ENCODE peak calls at places on chromosomes 4 and X, in seven cellular contexts. C is hepatocyte, Q is natural killer cell, M is keratinocyte, P is GM13976, V is kidney epithelial cell, U is AG10803. G is an unnamed sample.

GRCh38 chr4:1402021-1402515 is 4.2 kb downstream of the NKX1-1 start:
- DNase-seq in C (peak), Q (no peak), M (no peak), P (no peak), V (no peak), U (no peak), G (no peak)

GRCh38 chr4:55411621-55412020 is 15.9 kb downstream of the TMEM165 start:
- DNase-seq in C (no peak), Q (no peak), M (no peak), P (no peak), V (no peak), U (no peak), G (no peak)

GRCh38 chrX:119686087-119686639 is 6.8 kb downstream of the SEPTIN6 start:
- DNase-seq in C (no peak), Q (no peak), M (no peak), P (no peak), V (no peak), U (peak), G (no peak)

GRCh38 chr4:112125416-112125815 is 19.8 kb upstream of the FAM241A start:
- DNase-seq in C (no peak), Q (no peak), M (no peak), P (no peak), V (no peak), U (no peak), G (no peak)

GRCh38 chrX:131650637-131651410 is 107.0 kb downstream of the OR13H1 start:
- DNase-seq in C (no peak), Q (no peak), M (no peak), P (no peak), V (peak), U (peak), G (no peak)

GRCh38 chr4:114599231-114600065 is 841 bp downstream of the UGT8 start:
- DNase-seq in C (peak), Q (no peak), M (no peak), P (peak), V (no peak), U (no peak), G (no peak)

GRCh38 chrX:150569155-150569477 is 695 bp downstream of the MTM1 start:
- DNase-seq in C (peak), Q (no peak), M (no peak), P (no peak), V (no peak), U (peak), G (no peak)

GRCh38 chrX:22339459-22339858 is 66.7 kb downstream of the CBLL2 start:
- DNase-seq in C (no peak), Q (no peak), M (no peak), P (no peak), V (no peak), U (no peak), G (no peak)

GRCh38 chrX:21490341-21490740 is 116.1 kb downstream of the CNKSR2 start:
- DNase-seq in C (no peak), Q (no peak), M (no peak), P (no peak), V (peak), U (no peak), G (no peak)

GRCh38 chrX:96906741-96907140 is 23.0 kb downstream of the RPA4 start:
- DNase-seq in C (no peak), Q (no peak), M (no peak), P (no peak), V (no peak), U (no peak), G (no peak)

GRCh38 chr4:16516796-16517413 is 290.6 kb upstream of the TAPT1 start:
- DNase-seq in C (peak), Q (no peak), M (no peak), P (no peak), V (no peak), U (peak), G (no peak)
- TF ChIP-seq CTCF in C (peak), Q (no peak), M (peak), P (no peak), V (no peak), U (peak), G (no peak)

GRCh38 chrX:44227981-44228380 is 115.5 kb downstream of the EFHC2 start:
- DNase-seq in C (peak), Q (no peak), M (no peak), P (no peak), V (no peak), U (no peak), G (no peak)

GRCh38 chrX:44225667-44226066 is 117.8 kb downstream of the EFHC2 start:
- DNase-seq in C (no peak), Q (no peak), M (no peak), P (no peak), V (no peak), U (no peak), G (no peak)

GRCh38 chrX:44232100-44232499 is 111.4 kb downstream of the EFHC2 start:
- DNase-seq in C (no peak), Q (no peak), M (no peak), P (no peak), V (no peak), U (no peak), G (no peak)

GRCh38 chrX:44224760-44225159 is 118.7 kb downstream of the EFHC2 start:
- DNase-seq in C (no peak), Q (no peak), M (no peak), P (no peak), V (no peak), U (no peak), G (no peak)

DNA sequence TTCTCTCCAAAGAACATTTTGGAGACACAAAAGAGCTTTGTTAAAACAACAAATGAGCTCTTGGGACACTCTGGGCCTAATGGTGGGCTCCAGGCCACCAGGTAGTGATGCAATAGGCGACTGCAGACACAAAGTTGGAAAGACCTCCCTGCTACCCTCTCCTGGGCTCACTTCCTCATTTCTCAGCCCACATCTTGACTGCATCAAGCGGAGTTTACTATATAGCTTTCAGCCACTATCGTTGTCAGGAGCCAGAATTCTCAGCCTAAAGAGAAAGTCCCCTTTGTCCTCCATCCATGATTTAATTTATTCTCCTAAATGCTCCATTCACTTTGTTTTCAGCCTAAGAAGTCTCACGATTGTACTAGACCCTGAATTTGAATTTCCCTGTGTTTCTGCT is 114.9 kb downstream of the EFHC2 start:
- DNase-seq in C (peak), Q (no peak), M (no peak), P (no peak), V (no peak), U (no peak), G (no peak)
- TF ChIP-seq CTCF in C (no peak), Q (no peak), M (no peak), P (no peak), V (no peak), U (no peak), G (no peak)

GRCh38 chr4:113478032-113478431 is 283.5 kb downstream of the CAMK2D start:
- DNase-seq in C (no peak), Q (no peak), M (no peak), P (no peak), V (no peak), U (no peak), G (no peak)
- TF ChIP-seq CTCF in C (no peak), Q (no peak), M (no peak), P (no peak), V (no peak), U (no peak), G (no peak)

DNA sequence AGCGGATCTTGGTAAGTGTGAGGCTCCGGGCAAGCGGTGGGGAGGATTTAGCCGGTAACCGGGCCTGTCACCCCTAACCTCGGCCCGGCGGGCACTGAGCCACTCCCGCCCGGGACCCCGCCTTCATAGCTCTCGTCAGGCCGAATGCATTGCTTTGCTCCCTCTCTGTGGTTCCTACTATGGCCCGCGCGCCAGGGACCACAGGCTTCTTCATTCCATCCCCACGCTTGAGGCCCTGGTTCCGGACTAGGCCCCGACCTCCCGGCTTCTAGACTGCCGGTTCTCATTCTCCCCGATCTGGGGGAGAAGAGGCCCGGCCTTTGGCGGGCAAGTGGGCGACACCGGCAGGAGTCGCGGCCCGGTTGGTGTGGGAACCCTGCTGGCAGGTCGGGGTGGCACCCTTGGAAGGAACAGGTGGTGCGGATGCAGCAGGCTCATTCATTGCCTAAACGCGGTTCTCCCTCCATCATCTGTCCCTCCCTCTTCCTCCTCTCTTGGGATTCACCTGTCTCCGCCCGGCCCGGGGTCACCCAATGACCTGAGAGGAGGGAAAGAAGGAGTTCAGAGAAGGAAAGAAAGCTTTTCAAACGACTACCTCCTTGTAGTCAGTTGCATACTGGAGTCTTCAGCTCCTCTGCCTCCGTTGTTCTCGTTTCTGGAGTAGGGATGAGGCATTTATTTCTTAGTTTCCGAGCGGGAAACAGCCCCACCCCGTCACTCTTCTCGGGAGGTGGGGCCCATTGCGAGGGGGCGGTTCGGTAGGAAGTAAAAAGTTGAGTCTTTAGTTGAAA is at the start of gene NDUFC1:
- DNase-seq in C (peak), Q (peak), M (no peak), P (peak), V (no peak), U (peak), G (no peak)
- TF ChIP-seq CTCF in C (no peak), Q (peak), M (peak), P (no peak), V (peak), U (peak), G (no peak)

GRCh38 chrX:101260435-101260834 is 30.7 kb downstream of the TAF7L start:
- DNase-seq in C (peak), Q (no peak), M (no peak), P (peak), V (no peak), U (peak), G (no peak)
- TF ChIP-seq CTCF in C (peak), Q (no peak), M (peak), P (peak), V (no peak), U (peak), G (no peak)

GRCh38 chr4:164748375-164748774 is 5.6 kb upstream of the SMIM31 start:
- DNase-seq in C (peak), Q (no peak), M (no peak), P (peak), V (no peak), U (peak), G (no peak)
- TF ChIP-seq CTCF in C (peak), Q (peak), M (no peak), P (no peak), V (peak), U (peak), G (no peak)

DNA sequence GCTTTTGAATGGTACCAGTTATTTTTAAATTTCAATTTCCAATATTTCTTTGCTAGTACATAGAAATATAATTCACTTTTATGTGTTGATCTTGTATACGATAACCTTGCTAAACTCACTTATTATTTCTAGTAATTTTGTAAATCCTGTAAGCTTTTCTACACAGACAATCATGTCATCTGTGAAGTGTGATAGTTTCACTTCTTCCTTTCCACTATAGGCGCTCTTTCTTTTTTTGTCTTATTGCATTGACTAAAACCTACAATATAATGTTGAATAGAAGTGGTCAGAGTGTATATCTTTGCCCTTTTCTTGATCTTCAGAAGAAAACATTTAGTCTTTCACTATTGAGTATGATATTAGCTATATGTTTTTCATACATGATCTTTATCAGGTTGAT is 76.6 kb downstream of the ZNF182 start:
- DNase-seq in C (no peak), Q (no peak), M (no peak), P (peak), V (no peak), U (no peak), G (no peak)
- TF ChIP-seq CTCF in C (no peak), Q (no peak), M (no peak), P (no peak), V (no peak), U (no peak), G (no peak)

GRCh38 chr4:105495667-105496066 is 21.8 kb upstream of the PPA2 start:
- DNase-seq in C (no peak), Q (no peak), M (no peak), P (no peak), V (no peak), U (no peak), G (no peak)

GRCh38 chr4:105496899-105497298 is 23.0 kb upstream of the PPA2 start:
- DNase-seq in C (no peak), Q (no peak), M (no peak), P (no peak), V (no peak), U (no peak), G (no peak)
- TF ChIP-seq CTCF in C (peak), Q (no peak), M (peak), P (no peak), V (peak), U (no peak), G (no peak)

GRCh38 chr4:51884606-51885005 is 41.7 kb downstream of the DCUN1D4 start:
- DNase-seq in C (no peak), Q (no peak), M (no peak), P (no peak), V (no peak), U (no peak), G (no peak)

GRCh38 chr4:51880016-51880915 is 37.3 kb downstream of the DCUN1D4 start:
- DNase-seq in C (peak), Q (no peak), M (no peak), P (no peak), V (no peak), U (no peak), G (no peak)

GRCh38 chr4:51885371-51885770 is 42.4 kb downstream of the DCUN1D4 start:
- DNase-seq in C (peak), Q (no peak), M (no peak), P (peak), V (no peak), U (peak), G (no peak)

GRCh38 chr4:51884055-51884454 is 41.1 kb downstream of the DCUN1D4 start:
- DNase-seq in C (no peak), Q (no peak), M (no peak), P (no peak), V (no peak), U (no peak), G (no peak)
- TF ChIP-seq CTCF in C (no peak), Q (no peak), M (no peak), P (no peak), V (no peak), U (no peak), G (no peak)

GRCh38 chr4:39464886-39465501 is 6.1 kb downstream of the LIAS start:
- DNase-seq in C (peak), Q (no peak), M (no peak), P (no peak), V (no peak), U (peak), G (no peak)
- TF ChIP-seq CTCF in C (no peak), Q (no peak), M (no peak), P (no peak), V (peak), U (peak), G (no peak)

G was measured in omental fat pad.